ENCODE peak calls at places on chromosomes 7 and 10, in six cellular contexts. V is activated CD8-positive, alpha-beta memory T cell treated with anti-CD3 and anti-CD28 coated beads for 4 hours; S is putamen; K is H9; O is cardiac fibroblast; C is hippocampal formation. N is an unnamed sample.

GRCh38 chr10:123913688-123914268 is 22.2 kb upstream of the CPXM2 start:
- DNase-seq in O (peak; percentile 47), S (no peak), K (no peak), V (no peak), C (no peak), N (no peak)

GRCh38 chr7:107196834-107197610 is 28.2 kb downstream of the HBP1 start:
- DNase-seq in S (no peak), O (no peak), K (no peak), C (no peak), V (no peak), N (no peak)

GRCh38 chr10:6409982-6410694 is 169.9 kb downstream of the PRKCQ start:
- DNase-seq in K (no peak), C (no peak), S (no peak), V (no peak), O (peak; percentile 62), N (no peak)

GRCh38 chr10:29394321-29394932 is 105.6 kb downstream of the LYZL1 start:
- DNase-seq in K (peak; percentile 54), O (no peak), S (no peak), V (no peak), C (no peak), N (no peak)

GRCh38 chr10:112471878-112472487 is 25.0 kb downstream of the VTI1A start:
- DNase-seq in C (peak; percentile 77), S (peak; percentile 41), O (peak; percentile 75), V (no peak), K (no peak), N (peak; percentile 0)

GRCh38 chr7:100568936-100569844 is 4.5 kb downstream of the SAP25 start:
- DNase-seq in K (peak; percentile 95), O (peak; percentile 66), S (peak; percentile 58), V (no peak), C (peak; percentile 40), N (no peak)

GRCh38 chr7:18437086-18437485 is 58.5 kb upstream of the HDAC9 start:
- DNase-seq in S (no peak), K (no peak), O (no peak), C (no peak), V (no peak), N (no peak)

GRCh38 chr7:68547181-68547580 is 1051.1 kb upstream of the AUTS2 start:
- DNase-seq in K (no peak), V (no peak), C (no peak), O (no peak), S (no peak), N (no peak)

GRCh38 chr7:148708026-148708685 is 9.5 kb downstream of the CUL1 start:
- DNase-seq in C (no peak), K (no peak), O (no peak), S (no peak), V (no peak), N (no peak)

GRCh38 chr10:4867520-4868356 is 41.7 kb downstream of the AKR1E2 start:
- DNase-seq in V (no peak), S (no peak), C (no peak), O (peak; percentile 67), K (no peak), N (no peak)

GRCh38 chr10:23417254-23417653 is 21.6 kb upstream of the OTUD1 start:
- DNase-seq in V (no peak), O (no peak), K (no peak), C (no peak), S (no peak), N (no peak)

GRCh38 chr10:118799779-118800178 is 45.0 kb upstream of the CACUL1 start:
- DNase-seq in V (no peak), K (no peak), S (no peak), C (no peak), O (peak; percentile 36), N (no peak)

GRCh38 chr7:75937958-75938786 is 23.2 kb downstream of the POR start:
- DNase-seq in K (no peak), S (peak; percentile 73), O (peak; percentile 93), C (peak; percentile 33), V (no peak), N (no peak)

GRCh38 chr10:7231420-7232414 is 179.1 kb downstream of the SFMBT2 start:
- DNase-seq in C (no peak), O (no peak), V (no peak), K (no peak), S (no peak), N (no peak)

GRCh38 chr7:129855234-129855673 is 97.5 kb downstream of the UBE2H start:
- DNase-seq in C (no peak), K (no peak), V (no peak), S (no peak), O (peak; percentile 88), N (no peak)

GRCh38 chr10:13528138-13528874 is 508 bp downstream of the BEND7 start:
- DNase-seq in C (no peak), V (no peak), K (no peak), S (no peak), O (peak; percentile 11), N (no peak)

GRCh38 chr7:78254397-78255055 is 456.0 kb downstream of the PHTF2 start:
- DNase-seq in K (no peak), S (no peak), O (no peak), V (no peak), C (no peak), N (no peak)

GRCh38 chr10:33116293-33116697 is 158.3 kb upstream of the ITGB1 start:
- DNase-seq in K (peak; percentile 64), C (no peak), O (peak; percentile 81), V (no peak), S (peak; percentile 14), N (no peak)

GRCh38 chr7:152571031-152571430 is 104.9 kb downstream of the XRCC2 start:
- DNase-seq in O (peak; percentile 34), K (no peak), C (no peak), S (no peak), V (no peak), N (peak; percentile 40)